ENCODE peak calls at places on chromosome 2, in nine cellular contexts. One of them, this sample, is unnamed.
A peak's percentile ranks its signal among the peaks of the same experiment; 100 is the strongest.

GRCh38 chr2:8412586-8412985 is 269.3 kb upstream of the ID2 start:
- DNase-seq in right lobe of liver: no peak
- DNase-seq in GM23248: peak; percentile 73
- DNase-seq in endothelial cell of umbilical vein: no peak
- DNase-seq in K562: no peak
- DNase-seq in naive thymus-derived CD4-positive, alpha-beta T cell: no peak
- DNase-seq in aorta: no peak
- DNase-seq in pancreas: no peak
- DNase-seq in CD8-positive, alpha-beta T cell: no peak
- DNase-seq in this sample: no peak

GRCh38 chr2:39468574-39469331 is 31.7 kb upstream of the MAP4K3 start:
- DNase-seq in endothelial cell of umbilical vein: peak; percentile 18
- DNase-seq in GM23248: peak; percentile 39
- DNase-seq in CD8-positive, alpha-beta T cell: no peak
- DNase-seq in pancreas: no peak
- DNase-seq in naive thymus-derived CD4-positive, alpha-beta T cell: no peak
- DNase-seq in right lobe of liver: no peak
- DNase-seq in K562: no peak
- DNase-seq in aorta: no peak
- DNase-seq in this sample: no peak

GRCh38 chr2:128016620-128017019 is 11.2 kb downstream of the SAP130 start:
- DNase-seq in K562: no peak
- DNase-seq in endothelial cell of umbilical vein: no peak
- DNase-seq in right lobe of liver: no peak
- DNase-seq in naive thymus-derived CD4-positive, alpha-beta T cell: no peak
- DNase-seq in pancreas: no peak
- DNase-seq in CD8-positive, alpha-beta T cell: no peak
- DNase-seq in GM23248: peak; percentile 23
- DNase-seq in aorta: no peak
- DNase-seq in this sample: no peak

GRCh38 chr2:26870585-26871095 is 22.7 kb downstream of the DPYSL5 start:
- DNase-seq in right lobe of liver: no peak
- DNase-seq in endothelial cell of umbilical vein: no peak
- DNase-seq in CD8-positive, alpha-beta T cell: no peak
- DNase-seq in K562: no peak
- DNase-seq in GM23248: no peak
- DNase-seq in pancreas: no peak
- DNase-seq in aorta: no peak
- DNase-seq in naive thymus-derived CD4-positive, alpha-beta T cell: no peak
- DNase-seq in this sample: no peak

GRCh38 chr2:131584380-131584779 is 56.7 kb downstream of the CCDC74A start:
- DNase-seq in CD8-positive, alpha-beta T cell: no peak
- DNase-seq in K562: no peak
- DNase-seq in aorta: no peak
- DNase-seq in pancreas: no peak
- DNase-seq in GM23248: no peak
- DNase-seq in endothelial cell of umbilical vein: no peak
- DNase-seq in right lobe of liver: no peak
- DNase-seq in naive thymus-derived CD4-positive, alpha-beta T cell: no peak
- DNase-seq in this sample: no peak

GRCh38 chr2:169997140-169997887 is 170.1 kb downstream of the UBR3 start:
- DNase-seq in pancreas: no peak
- DNase-seq in K562: no peak
- DNase-seq in endothelial cell of umbilical vein: no peak
- DNase-seq in aorta: no peak
- DNase-seq in GM23248: no peak
- DNase-seq in naive thymus-derived CD4-positive, alpha-beta T cell: no peak
- DNase-seq in CD8-positive, alpha-beta T cell: no peak
- DNase-seq in right lobe of liver: no peak
- DNase-seq in this sample: no peak

GRCh38 chr2:45988879-45989278 is 308.3 kb upstream of the EPAS1 start:
- DNase-seq in pancreas: no peak
- DNase-seq in right lobe of liver: no peak
- DNase-seq in naive thymus-derived CD4-positive, alpha-beta T cell: no peak
- DNase-seq in K562: no peak
- DNase-seq in endothelial cell of umbilical vein: no peak
- DNase-seq in CD8-positive, alpha-beta T cell: no peak
- DNase-seq in aorta: no peak
- DNase-seq in GM23248: no peak
- DNase-seq in this sample: no peak

GRCh38 chr2:26850565-26850964 is 2.6 kb downstream of the DPYSL5 start:
- DNase-seq in K562: no peak
- DNase-seq in right lobe of liver: no peak
- DNase-seq in endothelial cell of umbilical vein: no peak
- DNase-seq in CD8-positive, alpha-beta T cell: no peak
- DNase-seq in aorta: no peak
- DNase-seq in GM23248: no peak
- DNase-seq in pancreas: no peak
- DNase-seq in naive thymus-derived CD4-positive, alpha-beta T cell: no peak
- DNase-seq in this sample: no peak

GRCh38 chr2:59584958-59585357 is 968.5 kb downstream of the BCL11A start:
- DNase-seq in endothelial cell of umbilical vein: no peak
- DNase-seq in GM23248: no peak
- DNase-seq in K562: no peak
- DNase-seq in aorta: no peak
- DNase-seq in right lobe of liver: no peak
- DNase-seq in naive thymus-derived CD4-positive, alpha-beta T cell: no peak
- DNase-seq in CD8-positive, alpha-beta T cell: no peak
- DNase-seq in pancreas: no peak
- DNase-seq in this sample: no peak

GRCh38 chr2:50223643-50224042 is 808.3 kb downstream of the NRXN1 start:
- DNase-seq in right lobe of liver: no peak
- DNase-seq in K562: no peak
- DNase-seq in endothelial cell of umbilical vein: no peak
- DNase-seq in naive thymus-derived CD4-positive, alpha-beta T cell: no peak
- DNase-seq in CD8-positive, alpha-beta T cell: no peak
- DNase-seq in aorta: no peak
- DNase-seq in GM23248: no peak
- DNase-seq in pancreas: no peak
- DNase-seq in this sample: no peak

GRCh38 chr2:54853635-54854034 is 130.2 kb downstream of the EML6 start:
- DNase-seq in naive thymus-derived CD4-positive, alpha-beta T cell: no peak
- DNase-seq in endothelial cell of umbilical vein: no peak
- DNase-seq in GM23248: no peak
- DNase-seq in K562: no peak
- DNase-seq in right lobe of liver: no peak
- DNase-seq in CD8-positive, alpha-beta T cell: no peak
- DNase-seq in aorta: no peak
- DNase-seq in pancreas: no peak
- DNase-seq in this sample: no peak

GRCh38 chr2:224160917-224161316 is 121.8 kb upstream of the SERPINE2 start:
- DNase-seq in GM23248: peak; percentile 69
- DNase-seq in pancreas: no peak
- DNase-seq in CD8-positive, alpha-beta T cell: no peak
- DNase-seq in right lobe of liver: no peak
- DNase-seq in endothelial cell of umbilical vein: no peak
- DNase-seq in aorta: peak; percentile 80
- DNase-seq in K562: no peak
- DNase-seq in naive thymus-derived CD4-positive, alpha-beta T cell: no peak
- DNase-seq in this sample: no peak

GRCh38 chr2:8116661-8117060 is 565.2 kb upstream of the ID2 start:
- DNase-seq in CD8-positive, alpha-beta T cell: no peak
- DNase-seq in right lobe of liver: no peak
- DNase-seq in K562: no peak
- DNase-seq in pancreas: no peak
- DNase-seq in endothelial cell of umbilical vein: no peak
- DNase-seq in aorta: no peak
- DNase-seq in GM23248: no peak
- DNase-seq in naive thymus-derived CD4-positive, alpha-beta T cell: no peak
- DNase-seq in this sample: no peak

GRCh38 chr2:69493268-69493667 is 56.0 kb upstream of the NFU1 start:
- DNase-seq in endothelial cell of umbilical vein: no peak
- DNase-seq in CD8-positive, alpha-beta T cell: no peak
- DNase-seq in K562: no peak
- DNase-seq in GM23248: no peak
- DNase-seq in aorta: no peak
- DNase-seq in naive thymus-derived CD4-positive, alpha-beta T cell: no peak
- DNase-seq in pancreas: no peak
- DNase-seq in right lobe of liver: no peak
- DNase-seq in this sample: no peak

GRCh38 chr2:17149945-17150344 is 368.3 kb downstream of the RAD51AP2 start:
- DNase-seq in CD8-positive, alpha-beta T cell: no peak
- DNase-seq in GM23248: no peak
- DNase-seq in endothelial cell of umbilical vein: no peak
- DNase-seq in right lobe of liver: no peak
- DNase-seq in K562: no peak
- DNase-seq in pancreas: no peak
- DNase-seq in naive thymus-derived CD4-positive, alpha-beta T cell: no peak
- DNase-seq in aorta: no peak
- DNase-seq in this sample: no peak

DNA sequence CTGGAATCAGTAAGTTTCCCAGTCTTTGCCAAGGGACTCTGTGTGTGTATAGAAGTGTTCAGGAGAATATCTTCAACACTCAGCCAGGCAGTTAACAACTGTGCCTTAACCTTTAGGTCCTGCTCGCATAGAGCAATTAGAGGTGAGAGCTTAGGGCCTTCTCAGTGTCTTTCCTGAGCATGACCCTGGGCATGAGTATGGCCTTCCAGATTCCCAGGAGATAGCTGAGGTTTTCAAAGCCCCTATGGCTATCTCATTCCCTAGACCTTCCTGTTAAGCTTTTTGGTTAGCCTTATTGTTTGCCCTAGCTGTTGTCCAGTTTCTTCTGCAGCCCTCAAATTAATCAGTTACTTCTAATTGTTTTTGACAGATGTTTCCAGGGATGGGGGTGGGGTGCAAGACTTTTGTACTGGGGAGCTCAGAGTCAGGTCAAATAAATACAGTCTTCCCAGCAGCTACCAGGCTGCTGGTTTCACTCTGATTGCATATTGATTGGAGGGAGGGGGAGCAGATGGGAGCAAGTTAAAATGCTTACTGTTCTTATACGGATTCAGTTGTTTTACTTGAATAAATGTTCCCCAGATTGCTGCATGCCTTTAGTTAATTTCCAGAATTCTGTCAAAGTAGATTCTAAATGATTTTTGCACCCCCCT is 23.1 kb downstream of the PDK1 start:
- DNase-seq in GM23248: no peak
- DNase-seq in aorta: no peak
- DNase-seq in right lobe of liver: no peak
- DNase-seq in endothelial cell of umbilical vein: no peak
- DNase-seq in pancreas: no peak
- DNase-seq in naive thymus-derived CD4-positive, alpha-beta T cell: no peak
- DNase-seq in K562: no peak
- DNase-seq in CD8-positive, alpha-beta T cell: no peak
- DNase-seq in this sample: no peak
- H3K9me3 ChIP-seq in GM23248: peaks cover 10% of the 10 kb centered on the region
- H3K9me3 ChIP-seq in aorta: no peaks in the 10 kb centered on the region
- H3K9me3 ChIP-seq in right lobe of liver: peaks cover 8% of the 10 kb centered on the region
- H3K9me3 ChIP-seq in endothelial cell of umbilical vein: peaks cover 2% of the 10 kb centered on the region
- H3K9me3 ChIP-seq in pancreas: no peaks in the 10 kb centered on the region
- H3K9me3 ChIP-seq in naive thymus-derived CD4-positive, alpha-beta T cell: no peaks in the 10 kb centered on the region
- H3K9me3 ChIP-seq in K562: peaks cover 33% of the 10 kb centered on the region
- H3K9me3 ChIP-seq in CD8-positive, alpha-beta T cell: peaks cover 9% of the 10 kb centered on the region
- H3K9me3 ChIP-seq in this sample: peaks cover 19% of the 10 kb centered on the region

DNA sequence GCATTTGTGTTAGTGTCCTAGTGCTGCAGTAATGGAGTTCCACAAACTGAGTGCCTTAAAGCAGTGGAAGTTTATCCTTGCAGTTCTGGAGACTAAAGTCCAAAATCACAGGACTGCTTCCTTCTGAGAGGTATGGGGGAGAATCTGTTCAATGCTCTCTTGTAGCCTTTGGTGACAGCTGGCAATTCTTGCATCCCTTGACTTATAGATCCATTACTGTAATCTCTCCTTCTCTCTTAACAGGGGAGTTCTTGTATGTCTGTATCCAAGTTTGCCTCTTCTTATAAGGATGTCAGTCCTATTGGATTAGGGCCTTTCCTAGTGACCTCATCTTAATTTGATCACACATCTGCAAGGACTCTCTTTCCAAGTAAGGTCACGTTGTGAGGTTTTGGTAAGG is 69.9 kb downstream of the XRCC5 start:
- DNase-seq in naive thymus-derived CD4-positive, alpha-beta T cell: no peak
- DNase-seq in K562: no peak
- DNase-seq in GM23248: no peak
- DNase-seq in aorta: no peak
- DNase-seq in CD8-positive, alpha-beta T cell: no peak
- DNase-seq in right lobe of liver: no peak
- DNase-seq in pancreas: no peak
- DNase-seq in endothelial cell of umbilical vein: no peak
- DNase-seq in this sample: no peak
- H3K36me3 ChIP-seq in naive thymus-derived CD4-positive, alpha-beta T cell: peaks cover 5% of the 10 kb centered on the region
- H3K36me3 ChIP-seq in K562: peaks cover 79% of the 10 kb centered on the region
- H3K36me3 ChIP-seq in GM23248: peaks cover 45% of the 10 kb centered on the region
- H3K36me3 ChIP-seq in aorta: peaks cover 5% of the 10 kb centered on the region
- H3K36me3 ChIP-seq in CD8-positive, alpha-beta T cell: peaks cover 8% of the 10 kb centered on the region
- H3K36me3 ChIP-seq in right lobe of liver: peaks cover 31% of the 10 kb centered on the region
- H3K36me3 ChIP-seq in pancreas: no peaks in the 10 kb centered on the region
- H3K36me3 ChIP-seq in endothelial cell of umbilical vein: peaks cover 21% of the 10 kb centered on the region
- H3K36me3 ChIP-seq in this sample: peaks cover 52% of the 10 kb centered on the region

GRCh38 chr2:19774788-19775156 is 127.0 kb downstream of the TTC32 start:
- DNase-seq in GM23248: no peak
- DNase-seq in endothelial cell of umbilical vein: no peak
- DNase-seq in naive thymus-derived CD4-positive, alpha-beta T cell: no peak
- DNase-seq in K562: no peak
- DNase-seq in pancreas: no peak
- DNase-seq in CD8-positive, alpha-beta T cell: no peak
- DNase-seq in right lobe of liver: no peak
- DNase-seq in aorta: no peak
- DNase-seq in this sample: no peak

GRCh38 chr2:19775838-19776237 is 125.9 kb downstream of the TTC32 start:
- DNase-seq in naive thymus-derived CD4-positive, alpha-beta T cell: no peak
- DNase-seq in right lobe of liver: no peak
- DNase-seq in K562: no peak
- DNase-seq in pancreas: no peak
- DNase-seq in CD8-positive, alpha-beta T cell: no peak
- DNase-seq in GM23248: peak; percentile 73
- DNase-seq in endothelial cell of umbilical vein: peak; percentile 62
- DNase-seq in aorta: no peak
- DNase-seq in this sample: no peak

GRCh38 chr2:19775315-19775714 is 126.5 kb downstream of the TTC32 start:
- DNase-seq in naive thymus-derived CD4-positive, alpha-beta T cell: no peak
- DNase-seq in aorta: no peak
- DNase-seq in right lobe of liver: no peak
- DNase-seq in GM23248: peak; percentile 36
- DNase-seq in K562: no peak
- DNase-seq in CD8-positive, alpha-beta T cell: no peak
- DNase-seq in pancreas: no peak
- DNase-seq in endothelial cell of umbilical vein: no peak
- DNase-seq in this sample: no peak

GRCh38 chr2:19772981-19773380 is 128.8 kb downstream of the TTC32 start:
- DNase-seq in right lobe of liver: no peak
- DNase-seq in naive thymus-derived CD4-positive, alpha-beta T cell: no peak
- DNase-seq in GM23248: no peak
- DNase-seq in pancreas: no peak
- DNase-seq in aorta: no peak
- DNase-seq in CD8-positive, alpha-beta T cell: no peak
- DNase-seq in K562: no peak
- DNase-seq in endothelial cell of umbilical vein: no peak
- DNase-seq in this sample: no peak

GRCh38 chr2:19776941-19777514 is 124.8 kb downstream of the TTC32 start:
- DNase-seq in CD8-positive, alpha-beta T cell: no peak
- DNase-seq in K562: no peak
- DNase-seq in GM23248: no peak
- DNase-seq in right lobe of liver: no peak
- DNase-seq in endothelial cell of umbilical vein: no peak
- DNase-seq in aorta: no peak
- DNase-seq in naive thymus-derived CD4-positive, alpha-beta T cell: no peak
- DNase-seq in pancreas: peak; percentile 83
- DNase-seq in this sample: no peak
- H3K9me3 ChIP-seq in CD8-positive, alpha-beta T cell: no peaks in the 10 kb centered on the region
- H3K9me3 ChIP-seq in K562: peaks cover 2% of the 10 kb centered on the region
- H3K9me3 ChIP-seq in GM23248: no peaks in the 10 kb centered on the region
- H3K9me3 ChIP-seq in right lobe of liver: no peaks in the 10 kb centered on the region
- H3K9me3 ChIP-seq in endothelial cell of umbilical vein: no peaks in the 10 kb centered on the region
- H3K9me3 ChIP-seq in aorta: no peaks in the 10 kb centered on the region
- H3K9me3 ChIP-seq in naive thymus-derived CD4-positive, alpha-beta T cell: no peaks in the 10 kb centered on the region
- H3K9me3 ChIP-seq in pancreas: no peaks in the 10 kb centered on the region
- H3K9me3 ChIP-seq in this sample: no peaks in the 10 kb centered on the region

GRCh38 chr2:33589444-33589843 is 9.7 kb downstream of the FAM98A start:
- DNase-seq in aorta: no peak
- DNase-seq in K562: no peak
- DNase-seq in endothelial cell of umbilical vein: peak; percentile 64
- DNase-seq in GM23248: peak; percentile 33
- DNase-seq in right lobe of liver: no peak
- DNase-seq in pancreas: no peak
- DNase-seq in naive thymus-derived CD4-positive, alpha-beta T cell: no peak
- DNase-seq in CD8-positive, alpha-beta T cell: no peak
- DNase-seq in this sample: no peak
- H3K36me3 ChIP-seq in aorta: no peaks in the 10 kb centered on the region
- H3K36me3 ChIP-seq in K562: peaks cover 92% of the 10 kb centered on the region
- H3K36me3 ChIP-seq in endothelial cell of umbilical vein: peaks cover 28% of the 10 kb centered on the region
- H3K36me3 ChIP-seq in GM23248: peaks cover 69% of the 10 kb centered on the region
- H3K36me3 ChIP-seq in right lobe of liver: peaks cover 13% of the 10 kb centered on the region
- H3K36me3 ChIP-seq in pancreas: no peaks in the 10 kb centered on the region
- H3K36me3 ChIP-seq in naive thymus-derived CD4-positive, alpha-beta T cell: peaks cover 3% of the 10 kb centered on the region
- H3K36me3 ChIP-seq in CD8-positive, alpha-beta T cell: peaks cover 28% of the 10 kb centered on the region
- H3K36me3 ChIP-seq in this sample: peaks cover 77% of the 10 kb centered on the region